ENCODE peak calls at places on chromosomes 1 and 21, in seven cellular contexts. A, P, I, D, Y, U and X are unnamed samples.

GRCh38 chr1:3366181-3367051 is 88.0 kb upstream of the ARHGEF16 start:
- DNase-seq in I (peak; percentile 35), Y (peak; percentile 10), P (no peak), D (no peak), A (peak; percentile 62), U (peak; percentile 15), X (no peak)

GRCh38 chr21:29904359-29905282 is 35.2 kb downstream of the GRIK1 start:
- DNase-seq in P (no peak), D (no peak), Y (no peak), I (no peak), A (peak; percentile 50), U (no peak), X (no peak)

GRCh38 chr1:151710187-151710586 is 6.4 kb downstream of the CELF3 start:
- DNase-seq in Y (peak; percentile 55), I (peak; percentile 46), U (peak; percentile 12), D (no peak), A (peak; percentile 20), P (no peak), X (no peak)

GRCh38 chr1:205230965-205231364 is 3.2 kb downstream of the TMCC2 start:
- DNase-seq in U (no peak), D (no peak), P (no peak), A (no peak), Y (no peak), I (no peak), X (no peak)

GRCh38 chr1:237568955-237569354 is 321.8 kb downstream of the ZP4 start:
- DNase-seq in A (no peak), U (no peak), P (no peak), I (no peak), D (no peak), Y (no peak), X (no peak)

GRCh38 chr1:53376041-53376461 is 48.2 kb upstream of the LRP8 start:
- DNase-seq in U (no peak), A (no peak), I (no peak), P (no peak), Y (no peak), D (peak; percentile 78), X (peak; percentile 15)

GRCh38 chr1:226816585-226816984 is 53.8 kb upstream of the PSEN2 start:
- DNase-seq in I (no peak), D (no peak), A (peak; percentile 70), Y (peak; percentile 84), P (no peak), U (peak; percentile 65), X (no peak)

GRCh38 chr21:29477941-29478340 is 179.2 kb downstream of the BACH1 start:
- DNase-seq in U (peak; percentile 38), P (no peak), I (no peak), Y (peak; percentile 71), D (no peak), A (peak; percentile 81), X (no peak)

GRCh38 chr1:53016705-53017104 is 45.3 kb upstream of the PODN start:
- DNase-seq in I (no peak), U (no peak), A (no peak), Y (peak; percentile 41), P (no peak), D (no peak), X (no peak)

GRCh38 chr1:47804127-47804526 is 193.1 kb downstream of the TRABD2B start:
- DNase-seq in P (no peak), I (no peak), D (no peak), U (no peak), A (no peak), Y (no peak), X (no peak)

GRCh38 chr1:61241411-61241838 is 159.1 kb downstream of the NFIA start:
- DNase-seq in A (no peak), I (no peak), D (no peak), U (no peak), P (no peak), Y (no peak), X (no peak)

GRCh38 chr1:97441966-97442365 is 478.9 kb downstream of the DPYD start:
- DNase-seq in Y (no peak), I (no peak), D (no peak), A (no peak), P (no peak), U (no peak), X (no peak)

GRCh38 chr1:184965889-184966860 is 8.1 kb downstream of the NIBAN1 start:
- DNase-seq in U (peak; percentile 11), D (no peak), I (no peak), A (peak; percentile 56), Y (no peak), P (no peak), X (no peak)

GRCh38 chr1:64469614-64469976 is 334 bp upstream of the CACHD1 start:
- DNase-seq in I (no peak), U (no peak), D (no peak), Y (no peak), P (no peak), A (peak; percentile 9), X (peak; percentile 14)

DNA sequence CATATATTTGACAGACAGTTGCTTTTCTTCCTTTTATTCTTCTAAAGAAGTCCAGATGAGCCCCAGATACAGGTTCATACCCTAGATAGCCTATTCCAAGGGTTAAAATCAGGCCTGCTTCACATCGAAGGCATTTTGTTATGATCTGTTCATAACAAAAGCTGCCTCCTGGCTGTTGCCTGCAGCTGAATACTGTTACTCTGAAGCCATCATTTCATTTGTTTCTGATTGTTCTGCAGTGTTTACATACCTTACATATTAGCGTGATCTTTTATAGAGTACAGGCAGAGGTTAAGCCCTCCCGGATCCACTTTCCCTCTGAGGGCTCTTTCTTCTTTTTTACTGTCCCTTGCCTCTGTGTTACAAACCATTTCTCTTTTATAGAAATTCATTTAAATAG is 219.0 kb upstream of the HOOK1 start:
- DNase-seq in A (peak; percentile 34), Y (peak; percentile 85), D (no peak), U (peak; percentile 77), I (no peak), P (no peak), X (no peak)
- TF ChIP-seq CTCF in A (no peak), Y (peak; percentile 18), D (no peak), U (peak; percentile 23), I (no peak), P (no peak), X (no peak)

GRCh38 chr1:924619-925323 is 1.0 kb downstream of the SAMD11 start:
- DNase-seq in Y (peak; percentile 36), I (no peak), U (peak; percentile 61), P (no peak), A (no peak), D (no peak), X (no peak)

GRCh38 chr1:921011-921837 is 2.5 kb upstream of the SAMD11 start:
- DNase-seq in D (peak; percentile 63), I (peak; percentile 68), U (peak; percentile 60), Y (peak; percentile 71), A (peak; percentile 77), P (peak; percentile 76), X (no peak)

GRCh38 chr1:923991-924618 is 382 bp downstream of the SAMD11 start:
- DNase-seq in I (no peak), D (no peak), U (no peak), A (no peak), P (no peak), Y (no peak), X (no peak)

GRCh38 chr1:925532-926421 is 2.1 kb downstream of the SAMD11 start:
- DNase-seq in D (no peak), I (no peak), P (no peak), Y (peak; percentile 28), U (peak; percentile 31), A (no peak), X (no peak)

DNA sequence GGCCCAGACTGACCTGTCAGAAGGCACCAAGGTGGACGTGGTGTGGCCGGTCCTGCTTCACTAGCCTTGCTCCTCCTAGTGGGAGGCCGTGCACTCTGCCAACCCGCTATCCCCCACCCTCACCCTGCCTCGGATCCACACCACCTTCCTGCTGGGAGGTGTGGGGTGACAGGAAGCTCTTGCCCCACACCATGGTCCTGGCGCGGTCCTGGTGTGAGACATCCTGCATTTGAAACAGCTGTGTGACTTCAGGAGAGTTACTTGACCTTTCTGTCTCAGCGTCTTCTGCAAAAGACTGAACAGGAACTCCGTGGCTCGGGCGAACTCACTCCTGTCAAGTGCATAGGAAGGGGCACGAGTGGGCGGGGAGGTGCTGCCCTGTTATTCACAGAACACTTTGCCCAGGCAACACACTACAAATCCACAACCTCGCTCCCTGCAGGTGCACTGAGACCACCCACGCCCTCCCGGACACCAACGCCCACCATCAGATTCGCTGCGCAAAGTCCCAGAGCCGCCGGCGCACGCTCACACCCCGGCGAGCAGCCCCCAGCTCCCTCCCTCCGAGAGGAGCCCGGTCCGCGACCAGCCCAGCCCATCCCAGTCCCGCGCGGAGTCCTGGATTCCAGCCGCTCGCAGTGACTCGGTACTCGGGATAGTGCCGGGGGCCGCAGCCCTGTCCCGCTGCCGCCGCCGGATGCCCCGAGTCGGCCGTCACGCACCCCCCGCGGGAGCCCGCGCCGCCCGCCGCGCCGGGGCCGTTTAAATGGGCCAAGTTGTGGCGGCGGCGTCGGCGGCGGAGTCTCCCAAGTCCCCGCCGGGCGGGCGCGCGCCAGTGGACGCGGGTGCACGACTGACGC is at the start of gene SAMD11:
- DNase-seq in D (no peak), U (peak; percentile 74), P (no peak), A (peak; percentile 90), Y (peak; percentile 76), I (peak; percentile 90), X (no peak)
- TF ChIP-seq CTCF in D (no peak), U (peak; percentile 19), P (no peak), A (peak; percentile 4), Y (no peak), I (no peak), X (no peak)

GRCh38 chr1:40593449-40594186 is 62.2 kb downstream of the ZNF684 start:
- DNase-seq in A (no peak), Y (no peak), D (no peak), P (no peak), U (no peak), I (no peak), X (no peak)

GRCh38 chr1:40594187-40594531 is 62.7 kb downstream of the ZNF684 start:
- DNase-seq in U (no peak), A (no peak), I (no peak), P (no peak), D (no peak), Y (no peak), X (no peak)

GRCh38 chr1:40595623-40596022 is 64.2 kb downstream of the ZNF684 start:
- DNase-seq in A (no peak), P (no peak), D (no peak), Y (no peak), U (no peak), I (no peak), X (no peak)

GRCh38 chr1:40592107-40592773 is 60.8 kb downstream of the ZNF684 start:
- DNase-seq in P (no peak), Y (peak; percentile 17), D (no peak), U (peak; percentile 43), I (peak; percentile 44), A (peak; percentile 27), X (no peak)
- TF ChIP-seq CTCF in P (no peak), Y (peak; percentile 40), D (peak; percentile 50), U (peak; percentile 73), I (peak; percentile 20), A (peak; percentile 56), X (no peak)

DNA sequence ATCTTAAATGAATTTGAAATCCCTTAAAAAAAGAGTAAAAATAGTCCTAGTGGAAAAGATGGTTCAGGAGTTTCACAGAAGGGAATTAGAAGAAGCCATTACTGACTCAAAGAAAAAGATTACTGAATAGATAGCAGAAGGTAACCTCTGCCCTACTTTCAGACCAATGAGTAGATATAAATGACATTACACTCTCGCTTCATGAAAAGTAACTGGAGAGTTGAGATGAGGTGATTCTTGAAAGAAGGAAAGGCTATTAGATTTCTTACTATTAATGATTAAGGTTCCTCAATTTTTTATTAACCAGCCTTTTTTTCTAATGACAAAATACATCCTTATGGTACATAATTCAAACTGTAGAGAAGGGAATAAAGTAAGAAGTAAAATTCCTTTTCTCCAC is 28.3 kb downstream of the CCN1 start:
- DNase-seq in P (no peak), U (no peak), I (no peak), Y (no peak), D (no peak), A (no peak), X (no peak)
- TF ChIP-seq CTCF in P (no peak), U (no peak), I (no peak), Y (no peak), D (no peak), A (no peak), X (no peak)

GRCh38 chr1:105072850-105073249 is 1323.2 kb downstream of the AMY1C start:
- DNase-seq in D (no peak), P (no peak), A (no peak), I (no peak), U (no peak), Y (no peak), X (no peak)
- TF ChIP-seq CTCF in D (no peak), P (no peak), A (no peak), I (no peak), U (no peak), Y (no peak), X (no peak)